ENCODE peak calls at places on chromosomes 5 and 9, in six cellular contexts. K, R, A, O, V and I are unnamed samples.
A peak's percentile ranks its signal among the peaks of the same experiment; 100 is the strongest.

GRCh38 chr5:159330131-159330530 is at the start of gene IL12B:
- DNase-seq in K (no peak), R (no peak), A (no peak), O (no peak), V (peak; percentile 70), I (no peak)

GRCh38 chr9:18410983-18411382 is 63.0 kb upstream of the ADAMTSL1 start:
- DNase-seq in K (no peak), R (no peak), A (no peak), O (no peak), V (no peak), I (no peak)

GRCh38 chr5:964821-965220 is 43.8 kb upstream of the NKD2 start:
- DNase-seq in K (no peak), R (no peak), A (no peak), O (no peak), V (no peak), I (no peak)

GRCh38 chr9:90100014-90100413 is 495.2 kb downstream of the GADD45G start:
- DNase-seq in K (no peak), R (no peak), A (no peak), O (no peak), V (no peak), I (no peak)

GRCh38 chr5:159787837-159788236 is 128.4 kb upstream of the ADRA1B start:
- DNase-seq in K (no peak), R (no peak), A (no peak), O (no peak), V (no peak), I (no peak)

GRCh38 chr9:16385590-16386578 is 484.6 kb downstream of the BNC2 start:
- DNase-seq in K (peak; percentile 25), R (peak; percentile 26), A (no peak), O (no peak), V (peak; percentile 80), I (no peak)

GRCh38 chr9:6090811-6091210 is 75.4 kb upstream of the RANBP6 start:
- DNase-seq in K (no peak), R (no peak), A (no peak), O (no peak), V (no peak), I (no peak)

GRCh38 chr9:71911061-71911907 is at the start of the genes ABHD17B and C9orf85:
- DNase-seq in K (peak; percentile 99), R (peak; percentile 100), A (peak; percentile 99), O (peak; percentile 100), V (peak; percentile 99), I (peak; percentile 98)

GRCh38 chr5:149271717-149272558 is at the start of gene AFAP1L1:
- DNase-seq in K (peak; percentile 57), R (peak; percentile 67), A (no peak), O (peak; percentile 95), V (peak; percentile 46), I (no peak)
- H3K4me3 ChIP-seq in K (peak within 1 kb of the TSS; percentile 69), R (peak within 1 kb of the TSS; percentile 93), A (peak within 1 kb of the TSS; percentile 58), O (peak within 1 kb of the TSS; percentile 62), V (peak within 1 kb of the TSS; percentile 55), I (peak within 1 kb of the TSS; percentile 66)

GRCh38 chr5:176608142-176608705 is 1.7 kb downstream of the GPRIN1 start:
- DNase-seq in K (no peak), R (no peak), A (no peak), O (no peak), V (no peak), I (no peak)

GRCh38 chr5:176611435-176611834 is 1.5 kb upstream of the GPRIN1 start:
- DNase-seq in K (peak; percentile 60), R (peak; percentile 79), A (peak; percentile 14), O (peak; percentile 90), V (peak; percentile 91), I (no peak)

GRCh38 chr5:176610430-176610763 is 441 bp upstream of the GPRIN1 start:
- DNase-seq in K (no peak), R (no peak), A (no peak), O (no peak), V (no peak), I (no peak)

GRCh38 chr5:176608937-176609723 is 826 bp downstream of the GPRIN1 start:
- DNase-seq in K (no peak), R (no peak), A (no peak), O (no peak), V (no peak), I (no peak)

DNA sequence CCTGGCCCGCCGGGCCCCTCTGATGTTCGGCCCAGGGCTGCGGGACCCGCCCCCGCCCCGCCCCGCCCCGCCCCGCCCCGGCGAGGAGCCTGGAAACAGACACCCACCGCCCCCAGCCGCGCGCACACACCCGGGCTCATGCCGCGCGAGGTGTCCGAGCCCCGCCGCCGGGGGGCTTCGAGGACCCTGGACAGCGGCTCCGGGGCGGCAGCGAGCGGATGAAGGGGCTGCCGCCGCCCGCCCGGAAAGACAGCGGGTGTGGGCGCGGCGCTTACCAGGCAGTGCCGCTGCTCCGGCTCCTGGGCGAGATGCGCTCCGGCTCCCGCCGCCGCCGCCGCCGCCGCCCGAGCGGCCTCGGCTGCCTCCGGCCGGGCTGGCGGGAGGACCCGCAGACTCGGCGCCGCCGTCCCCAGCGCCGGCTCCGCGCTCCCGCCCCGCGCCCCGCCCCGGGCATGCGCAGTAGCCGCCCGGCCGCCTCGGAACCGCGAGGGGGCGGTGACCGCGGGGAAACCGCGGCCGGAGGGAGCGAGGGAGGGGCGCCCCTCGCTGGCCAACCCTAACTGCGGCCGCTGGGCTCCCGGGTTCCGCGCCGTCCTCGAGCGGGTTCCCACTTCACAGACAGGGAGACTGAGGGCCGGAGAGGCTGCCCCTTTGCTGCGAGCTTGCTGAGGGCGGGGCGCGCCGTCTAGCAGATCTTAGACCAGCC is at the start of gene GPRIN1:
- DNase-seq in K (peak; percentile 50), R (peak; percentile 59), A (no peak), O (no peak), V (peak; percentile 36), I (no peak)
- TF ChIP-seq CTCF in K (peak; percentile 33), R (peak; percentile 20), A (peak; percentile 26), O (no peak), V (peak; percentile 37), I (peak; percentile 25)

GRCh38 chr9:68804911-68805889 is 100.2 kb downstream of the PIP5K1B start:
- DNase-seq in K (no peak), R (no peak), A (no peak), O (no peak), V (no peak), I (no peak)

GRCh38 chr9:68798408-68798807 is 93.4 kb downstream of the PIP5K1B start:
- DNase-seq in K (no peak), R (no peak), A (no peak), O (no peak), V (no peak), I (no peak)

GRCh38 chr9:68800836-68801235 is 95.8 kb downstream of the PIP5K1B start:
- DNase-seq in K (no peak), R (no peak), A (no peak), O (no peak), V (no peak), I (no peak)

GRCh38 chr9:68805890-68806517 is 101.0 kb downstream of the PIP5K1B start:
- DNase-seq in K (no peak), R (no peak), A (no peak), O (no peak), V (no peak), I (no peak)

GRCh38 chr9:68802525-68803015 is 97.5 kb downstream of the PIP5K1B start:
- DNase-seq in K (no peak), R (no peak), A (no peak), O (no peak), V (no peak), I (no peak)
- H3K4me3 ChIP-seq in K (no peak overlapping the region), R (no peak overlapping the region), A (no peak overlapping the region), O (no peak overlapping the region), V (no peak overlapping the region), I (no peak overlapping the region)

GRCh38 chr5:103793595-103794182 is 231.1 kb upstream of the NUDT12 start:
- DNase-seq in K (no peak), R (no peak), A (no peak), O (no peak), V (no peak), I (no peak)
- TF ChIP-seq CTCF in K (no peak), R (no peak), A (no peak), O (no peak), V (no peak), I (no peak)

DNA sequence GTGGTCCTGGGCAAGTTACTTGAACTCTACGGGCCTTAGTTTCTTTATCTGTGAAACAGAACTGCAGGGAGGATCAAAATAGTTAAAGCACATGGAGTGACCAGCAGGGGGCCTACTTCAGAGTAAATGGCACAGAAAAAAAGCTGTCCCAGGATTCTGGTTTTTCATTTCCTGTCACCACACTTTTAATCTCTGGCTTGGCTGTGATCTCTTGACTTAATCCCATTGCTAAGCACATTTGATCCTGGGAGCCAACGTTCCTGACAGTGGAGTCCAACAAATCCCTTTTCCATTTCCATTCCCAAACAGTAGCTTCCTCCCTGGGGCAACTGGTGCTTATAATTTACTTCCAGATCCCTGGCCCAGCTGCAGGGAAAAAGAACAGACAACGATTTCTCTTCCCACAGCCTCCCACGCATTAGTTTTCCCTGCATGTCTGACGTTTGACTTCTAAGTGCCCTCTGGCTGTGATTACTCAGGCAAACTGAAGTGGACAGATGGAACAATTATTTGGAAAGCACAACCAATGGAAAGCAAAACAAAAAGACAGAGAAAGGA is 136.5 kb upstream of the STK32A start:
- DNase-seq in K (peak; percentile 37), R (peak; percentile 23), A (peak; percentile 4), O (no peak), V (peak; percentile 34), I (peak; percentile 13)
- H3K4me3 ChIP-seq in K (no peak overlapping the region), R (no peak overlapping the region), A (no peak overlapping the region), O (no peak overlapping the region), V (no peak overlapping the region), I (no peak overlapping the region)

GRCh38 chr5:170848033-170848432 is 13.8 kb upstream of the RANBP17 start:
- DNase-seq in K (no peak), R (no peak), A (no peak), O (no peak), V (peak; percentile 23), I (no peak)

GRCh38 chr5:170854550-170854949 is 7.3 kb upstream of the RANBP17 start:
- DNase-seq in K (no peak), R (no peak), A (no peak), O (no peak), V (peak; percentile 15), I (no peak)

GRCh38 chr5:170846416-170846815 is 15.4 kb upstream of the RANBP17 start:
- DNase-seq in K (no peak), R (no peak), A (no peak), O (no peak), V (no peak), I (no peak)

GRCh38 chr5:170844651-170845050 is 17.2 kb upstream of the RANBP17 start:
- DNase-seq in K (no peak), R (no peak), A (no peak), O (no peak), V (no peak), I (no peak)

GRCh38 chr5:170849374-170849773 is 12.4 kb upstream of the RANBP17 start:
- DNase-seq in K (no peak), R (no peak), A (no peak), O (no peak), V (no peak), I (no peak)
- TF ChIP-seq CTCF in K (no peak), R (no peak), A (no peak), O (no peak), V (no peak), I (peak; percentile 8)

DNA sequence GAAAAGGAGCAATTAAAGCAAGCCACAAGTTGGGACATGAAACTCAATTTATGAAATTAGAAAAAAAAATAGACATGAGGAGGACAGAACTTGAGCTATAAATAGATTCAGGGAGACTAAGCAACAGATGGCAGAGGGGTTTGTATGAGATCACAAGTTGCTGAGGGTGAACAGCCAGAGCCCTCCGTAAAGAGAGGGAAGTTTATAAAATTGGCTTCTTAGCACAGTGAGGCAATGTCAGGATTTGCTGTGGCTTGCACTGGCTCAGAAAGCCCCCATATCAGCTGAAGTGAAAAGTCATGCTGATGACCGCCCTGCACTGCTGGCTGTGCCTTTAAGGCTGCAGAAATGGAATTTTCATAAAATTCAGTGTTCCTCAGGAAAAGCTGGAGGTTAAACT is 443.4 kb upstream of the CD180 start:
- DNase-seq in K (no peak), R (no peak), A (no peak), O (no peak), V (no peak), I (no peak)
- H3K4me3 ChIP-seq in K (no peak overlapping the region), R (no peak overlapping the region), A (no peak overlapping the region), O (no peak overlapping the region), V (no peak overlapping the region), I (no peak overlapping the region)